ENCODE peak calls at places on chromosome 19, in five cellular contexts. F is stimulated activated CD8-positive, alpha-beta memory T cell treated with anti-CD3 and anti-CD28 coated beads, Interleukin-4, amount 100 ng/mL, for 4 hours; J is nephron progenitor cell; P is CD4-positive, alpha-beta memory T cell; W is NCI-H1048. N is an unnamed sample.

GRCh38 chr19:35807633-35808032 is 5.0 kb downstream of the PRODH2 start:
- DNase-seq in F (no peak), P (no peak), W (no peak), J (no peak), N (no peak)

GRCh38 chr19:3338541-3339181 is 27.7 kb upstream of the NFIC start:
- DNase-seq in F (peak), J (peak), P (peak), W (no peak), N (no peak)

GRCh38 chr19:13764101-13764807 is at the start of gene MRI1:
- DNase-seq in P (peak), J (peak), W (peak), F (peak), N (peak)

GRCh38 chr19:5466814-5467291 is 11.6 kb downstream of the ZNRF4 start:
- DNase-seq in F (no peak), P (no peak), J (no peak), W (no peak), N (no peak)

GRCh38 chr19:52190679-52191293 is 934 bp downstream of the PPP2R1A start:
- DNase-seq in F (no peak), W (no peak), J (peak), P (no peak), N (no peak)

GRCh38 chr19:35509018-35509652 is 4.3 kb downstream of the DMKN start:
- DNase-seq in J (peak), F (no peak), W (no peak), P (peak), N (no peak)

GRCh38 chr19:5170329-5170745 is 170.3 kb downstream of the PTPRS start:
- DNase-seq in J (peak), F (peak), P (peak), W (no peak), N (no peak)

GRCh38 chr19:16022681-16023557 is 53.4 kb upstream of the TPM4 start:
- DNase-seq in F (no peak), W (no peak), P (no peak), J (no peak), N (no peak)

GRCh38 chr19:4712771-4713170 is 10.9 kb downstream of the DPP9 start:
- DNase-seq in F (no peak), W (no peak), J (no peak), P (no peak), N (no peak)

GRCh38 chr19:19627716-19628498 is at the start of gene LPAR2:
- DNase-seq in F (peak), J (peak), W (peak), P (peak), N (peak)

GRCh38 chr19:51108066-51108804 is at the start of gene CTU1:
- DNase-seq in W (peak), J (peak), P (peak), F (peak), N (peak)

GRCh38 chr19:30297969-30298368 is 74.2 kb upstream of the ZNF536 start:
- DNase-seq in J (no peak), P (no peak), W (no peak), F (no peak), N (no peak)

GRCh38 chr19:50020481-50020880 is 4.7 kb downstream of the VRK3 start:
- DNase-seq in F (no peak), J (no peak), W (no peak), P (no peak), N (no peak)

GRCh38 chr19:3682741-3683404 is 17.4 kb downstream of the PIP5K1C start:
- DNase-seq in J (peak), W (no peak), P (no peak), F (no peak), N (no peak)

GRCh38 chr19:46056536-46056935 is 15.7 kb upstream of the IGFL4 start:
- DNase-seq in F (no peak), J (no peak), W (no peak), P (no peak), N (no peak)

GRCh38 chr19:49887653-49888477 is 8.8 kb downstream of the IL4I1 start:
- DNase-seq in F (no peak), P (no peak), W (no peak), J (no peak), N (peak)

N was measured in stimulated activated naive B cell treated with anti-CD40 and anti-IgM and Interleukin-4, amounts not matched to agents 10 μg/mL and 1 μg/mL and 100 μg/mL, for 72 hours.